ENCODE peak calls at places on chromosomes 3 and 15, in ten cellular contexts. D is SK-N-SH; M is GM23248; T is Caco-2; X is mammary epithelial cell; Y is CD4-positive, alpha-beta T cell; U is mucosa of descending colon; P is A549; E is HepG2; H is GM12878. S is an unnamed sample. For H3K9me3, the result is how much of the 10 kb centered on the place peaks cover.

GRCh38 chr3:74642876-74643275 is 28.4 kb upstream of the CNTN3 start:
- DNase-seq in D (no peak), M (peak), T (no peak), X (no peak), Y (no peak), U (no peak), P (no peak), E (no peak), H (no peak), S (no peak)

GRCh38 chr3:108031893-108032292 is 58.9 kb downstream of the CD47 start:
- DNase-seq in D (no peak), M (peak), T (no peak), X (peak), Y (no peak), U (no peak), P (peak), E (no peak), H (no peak), S (no peak)

GRCh38 chr3:120438971-120439370 is 11.8 kb downstream of the FSTL1 start:
- DNase-seq in D (no peak), M (peak), T (no peak), X (no peak), Y (no peak), U (no peak), P (no peak), E (no peak), H (no peak), S (no peak)

GRCh38 chr3:10983219-10983916 is 9.2 kb upstream of the SLC6A1 start:
- DNase-seq in D (peak), M (peak), T (peak), X (peak), Y (no peak), U (no peak), P (peak), E (peak), H (no peak), S (no peak)

GRCh38 chr3:47664519-47664918 is 85.9 kb upstream of the CSPG5 start:
- DNase-seq in D (peak), M (peak), T (peak), X (no peak), Y (no peak), U (no peak), P (peak), E (peak), H (no peak), S (no peak)

GRCh38 chr3:29057326-29057725 is 223.5 kb upstream of the RBMS3 start:
- DNase-seq in D (no peak), M (peak), T (no peak), X (peak), Y (no peak), U (no peak), P (no peak), E (no peak), H (no peak), S (no peak)

GRCh38 chr3:111810909-111811308 is 48.2 kb upstream of the PHLDB2 start:
- DNase-seq in D (no peak), M (peak), T (no peak), X (peak), Y (no peak), U (no peak), P (no peak), E (peak), H (no peak), S (no peak)

GRCh38 chr3:34206996-34207395 is 408.6 kb downstream of the PDCD6IP start:
- DNase-seq in D (no peak), M (no peak), T (no peak), X (no peak), Y (no peak), U (no peak), P (no peak), E (no peak), H (no peak), S (no peak)

GRCh38 chr15:78033864-78034263 is 43.6 kb downstream of the TBC1D2B start:
- DNase-seq in D (no peak), M (no peak), T (no peak), X (no peak), Y (peak), U (no peak), P (no peak), E (no peak), H (no peak), S (no peak)

GRCh38 chr3:122969585-122970453 is 57.7 kb downstream of the SEMA5B start:
- DNase-seq in D (no peak), M (peak), T (no peak), X (peak), Y (no peak), U (no peak), P (no peak), E (no peak), H (no peak), S (no peak)

GRCh38 chr3:107579372-107579771 is 56.6 kb downstream of the BBX start:
- DNase-seq in D (no peak), M (no peak), T (no peak), X (no peak), Y (no peak), U (no peak), P (no peak), E (no peak), H (no peak), S (no peak)

GRCh38 chr3:31589228-31589627 is 56.5 kb downstream of the STT3B start:
- DNase-seq in D (no peak), M (no peak), T (no peak), X (no peak), Y (no peak), U (no peak), P (no peak), E (no peak), H (no peak), S (no peak)
- H3K9me3 ChIP-seq in D (under half), M (under half), T (under half), X (under half), Y (under half), U (under half), P (under half), E (under half), H (under half), S (under half)

DNA sequence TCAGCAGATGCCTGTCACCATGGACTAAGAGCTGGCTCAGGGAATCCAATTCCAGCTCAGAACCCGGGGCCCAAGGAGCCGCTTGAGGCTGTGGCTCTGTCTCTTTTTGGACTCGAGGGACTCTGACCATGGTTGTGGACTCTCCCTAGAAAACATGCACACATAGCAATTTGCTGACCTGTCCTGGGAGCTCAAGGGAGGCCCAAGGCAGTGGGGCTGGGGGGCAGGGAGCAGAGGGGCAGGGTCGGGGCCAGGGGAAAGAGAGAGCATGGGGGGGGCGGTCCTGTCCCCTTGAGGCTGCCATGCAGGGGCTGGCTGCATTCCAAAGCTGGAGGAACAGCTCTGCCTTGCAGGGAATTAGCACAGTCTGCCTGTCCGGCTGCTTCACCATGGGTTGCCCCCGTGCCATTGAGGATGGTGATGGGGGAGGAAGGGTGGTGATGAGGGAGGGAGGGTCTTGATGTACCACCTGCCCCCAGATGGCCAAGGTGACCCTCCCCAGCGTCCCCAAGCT is 190.1 kb downstream of the GOLGA6L6 start:
- DNase-seq in D (no peak), M (no peak), T (no peak), X (no peak), Y (no peak), U (peak), P (no peak), E (no peak), H (no peak), S (no peak)
- H3K9me3 ChIP-seq in D (under half), M (under half), T (under half), X (under half), Y (under half), U (half or more), P (under half), E (under half), H (under half), S (under half)

DNA sequence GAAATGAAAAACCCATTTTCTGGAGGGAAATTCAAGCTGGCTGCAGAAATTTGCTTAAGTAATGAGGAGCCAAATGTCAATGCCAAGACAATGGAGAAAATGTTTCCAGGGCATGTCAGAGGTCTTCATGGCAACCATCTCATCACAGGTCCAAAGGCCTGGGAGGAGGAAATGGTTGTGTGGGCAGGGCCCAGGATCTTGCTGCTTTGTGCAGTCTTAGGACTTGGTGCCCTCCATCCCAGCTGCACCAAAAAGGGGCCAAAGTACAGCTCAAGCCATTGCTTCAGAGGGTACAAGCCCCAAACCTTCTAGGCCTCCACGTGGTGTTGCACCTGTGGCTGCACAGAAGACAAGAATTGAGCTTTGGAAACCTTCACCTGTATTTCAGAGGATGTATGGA is 59.3 kb downstream of the POMGNT2 start:
- DNase-seq in D (no peak), M (no peak), T (no peak), X (no peak), Y (no peak), U (no peak), P (no peak), E (no peak), H (no peak), S (no peak)
- H3K9me3 ChIP-seq in D (under half), M (under half), T (under half), X (under half), Y (under half), U (half or more), P (under half), E (under half), H (under half), S (under half)

GRCh38 chr15:26453914-26454313 is 319.0 kb downstream of the GABRB3 start:
- DNase-seq in D (no peak), M (no peak), T (no peak), X (no peak), Y (no peak), U (no peak), P (no peak), E (no peak), H (no peak), S (no peak)
- H3K9me3 ChIP-seq in D (under half), M (under half), T (under half), X (under half), Y (under half), U (half or more), P (under half), E (half or more), H (under half), S (under half)

GRCh38 chr3:128917291-128917690 is 37.9 kb downstream of the ACAD9 start:
- DNase-seq in D (no peak), M (no peak), T (no peak), X (no peak), Y (no peak), U (no peak), P (no peak), E (no peak), H (no peak), S (no peak)

GRCh38 chr3:128923607-128924385 is 44.4 kb downstream of the ACAD9 start:
- DNase-seq in D (no peak), M (no peak), T (no peak), X (no peak), Y (no peak), U (no peak), P (no peak), E (no peak), H (no peak), S (no peak)

GRCh38 chr3:128919988-128920387 is 40.6 kb downstream of the ACAD9 start:
- DNase-seq in D (no peak), M (no peak), T (no peak), X (no peak), Y (no peak), U (no peak), P (no peak), E (no peak), H (no peak), S (no peak)

DNA sequence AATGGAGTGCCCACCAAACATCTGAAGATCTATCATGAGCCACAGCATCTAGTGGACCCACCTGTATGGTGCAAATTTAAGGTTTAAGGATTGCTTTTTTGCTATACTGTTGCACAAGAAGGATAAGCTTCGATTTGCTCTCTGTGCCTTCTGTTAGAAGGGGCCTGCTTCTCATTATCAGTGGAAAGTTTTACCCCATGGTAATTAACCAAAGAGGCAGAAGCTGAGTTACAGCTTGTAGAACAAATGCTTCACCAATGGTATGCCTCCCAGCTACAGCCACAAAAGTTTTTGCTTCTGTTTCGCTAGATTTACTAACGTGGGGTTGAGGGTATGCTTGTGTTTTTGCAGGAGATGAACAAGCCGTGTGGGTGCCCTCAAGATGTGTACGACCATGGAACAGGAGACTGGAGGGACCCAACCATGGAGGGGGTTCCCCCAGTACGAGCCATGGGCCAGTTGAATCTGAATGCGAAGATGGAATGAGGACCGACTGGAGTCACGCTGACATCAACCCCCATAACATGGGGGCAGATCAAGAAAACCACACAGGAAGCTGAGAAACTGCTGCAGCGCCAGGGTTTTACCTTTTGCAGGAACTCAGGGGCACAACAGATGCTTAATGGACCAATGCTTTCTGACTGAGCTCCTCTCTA is 43.5 kb downstream of the ACAD9 start:
- DNase-seq in D (no peak), M (no peak), T (no peak), X (no peak), Y (peak), U (no peak), P (no peak), E (no peak), H (no peak), S (no peak)
- H3K9me3 ChIP-seq in D (under half), M (under half), T (under half), X (under half), Y (under half), U (under half), P (under half), E (under half), H (under half), S (under half)

GRCh38 chr15:33009026-33009425 is 185.5 kb downstream of the FMN1 start:
- DNase-seq in D (no peak), M (no peak), T (no peak), X (no peak), Y (no peak), U (no peak), P (no peak), E (no peak), H (no peak), S (no peak)
- H3K9me3 ChIP-seq in D (under half), M (under half), T (under half), X (under half), Y (under half), U (under half), P (under half), E (under half), H (under half), S (under half)

GRCh38 chr3:180223268-180223667 is 186.5 kb upstream of the PEX5L start:
- DNase-seq in D (no peak), M (no peak), T (no peak), X (no peak), Y (no peak), U (no peak), P (no peak), E (no peak), H (no peak), S (no peak)

GRCh38 chr3:180229113-180229512 is 192.4 kb upstream of the PEX5L start:
- DNase-seq in D (no peak), M (no peak), T (peak), X (no peak), Y (no peak), U (no peak), P (no peak), E (no peak), H (no peak), S (no peak)
- H3K9me3 ChIP-seq in D (under half), M (under half), T (under half), X (under half), Y (under half), U (half or more), P (under half), E (half or more), H (under half), S (under half)

S was measured in T-helper 17 cell.